ENCODE peak calls at places on chromosomes 12 and 14, in ten cellular contexts. One of them, this sample, is unnamed.

GRCh38 chr14:23366163-23366921 is 1.4 kb upstream of the EFS start:
- DNase-seq in occipital lobe: peak; percentile 46
- DNase-seq in glomerular endothelial cell: no peak
- DNase-seq in activated CD4-positive, alpha-beta T cell treated with anti-CD3 and anti-CD28 coated beads for 24 hours: no peak
- DNase-seq in COR-L47: no peak
- DNase-seq in mucosa of descending colon: no peak
- DNase-seq in ACHN: no peak
- DNase-seq in stimulated activated CD4-positive, alpha-beta T cell treated with anti-CD3 and anti-CD28 coated beads, Interleukin-1b, Interleukin-23, amount 100 ng/mL, for 24 hours: no peak
- DNase-seq in Caki2: no peak
- DNase-seq in heart right ventricle: peak; percentile 73
- DNase-seq in this sample: peak; percentile 66

GRCh38 chr14:29529418-29529817 is 398.2 kb downstream of the PRKD1 start:
- DNase-seq in occipital lobe: no peak
- DNase-seq in glomerular endothelial cell: no peak
- DNase-seq in activated CD4-positive, alpha-beta T cell treated with anti-CD3 and anti-CD28 coated beads for 24 hours: no peak
- DNase-seq in COR-L47: peak; percentile 28
- DNase-seq in mucosa of descending colon: no peak
- DNase-seq in ACHN: peak; percentile 3
- DNase-seq in stimulated activated CD4-positive, alpha-beta T cell treated with anti-CD3 and anti-CD28 coated beads, Interleukin-1b, Interleukin-23, amount 100 ng/mL, for 24 hours: no peak
- DNase-seq in Caki2: no peak
- DNase-seq in heart right ventricle: no peak
- DNase-seq in this sample: peak; percentile 49

GRCh38 chr14:97771340-97772045 is 974.3 kb downstream of the VRK1 start:
- DNase-seq in occipital lobe: no peak
- DNase-seq in glomerular endothelial cell: no peak
- DNase-seq in activated CD4-positive, alpha-beta T cell treated with anti-CD3 and anti-CD28 coated beads for 24 hours: no peak
- DNase-seq in COR-L47: no peak
- DNase-seq in mucosa of descending colon: no peak
- DNase-seq in ACHN: no peak
- DNase-seq in stimulated activated CD4-positive, alpha-beta T cell treated with anti-CD3 and anti-CD28 coated beads, Interleukin-1b, Interleukin-23, amount 100 ng/mL, for 24 hours: no peak
- DNase-seq in Caki2: no peak
- DNase-seq in heart right ventricle: no peak
- DNase-seq in this sample: no peak

GRCh38 chr12:65501093-65501621 is 222.7 kb downstream of the MSRB3 start:
- DNase-seq in occipital lobe: no peak
- DNase-seq in glomerular endothelial cell: no peak
- DNase-seq in activated CD4-positive, alpha-beta T cell treated with anti-CD3 and anti-CD28 coated beads for 24 hours: no peak
- DNase-seq in COR-L47: no peak
- DNase-seq in mucosa of descending colon: no peak
- DNase-seq in ACHN: no peak
- DNase-seq in stimulated activated CD4-positive, alpha-beta T cell treated with anti-CD3 and anti-CD28 coated beads, Interleukin-1b, Interleukin-23, amount 100 ng/mL, for 24 hours: no peak
- DNase-seq in Caki2: no peak
- DNase-seq in heart right ventricle: peak; percentile 74
- DNase-seq in this sample: no peak

GRCh38 chr12:56299308-56299852 is 750 bp downstream of the CS start:
- DNase-seq in occipital lobe: peak; percentile 51
- DNase-seq in glomerular endothelial cell: no peak
- DNase-seq in activated CD4-positive, alpha-beta T cell treated with anti-CD3 and anti-CD28 coated beads for 24 hours: no peak
- DNase-seq in COR-L47: no peak
- DNase-seq in mucosa of descending colon: no peak
- DNase-seq in ACHN: no peak
- DNase-seq in stimulated activated CD4-positive, alpha-beta T cell treated with anti-CD3 and anti-CD28 coated beads, Interleukin-1b, Interleukin-23, amount 100 ng/mL, for 24 hours: no peak
- DNase-seq in Caki2: no peak
- DNase-seq in heart right ventricle: no peak
- DNase-seq in this sample: no peak

GRCh38 chr12:68508536-68509050 is 102.1 kb upstream of the RAP1B start:
- DNase-seq in occipital lobe: no peak
- DNase-seq in glomerular endothelial cell: no peak
- DNase-seq in activated CD4-positive, alpha-beta T cell treated with anti-CD3 and anti-CD28 coated beads for 24 hours: no peak
- DNase-seq in COR-L47: no peak
- DNase-seq in mucosa of descending colon: no peak
- DNase-seq in ACHN: no peak
- DNase-seq in stimulated activated CD4-positive, alpha-beta T cell treated with anti-CD3 and anti-CD28 coated beads, Interleukin-1b, Interleukin-23, amount 100 ng/mL, for 24 hours: no peak
- DNase-seq in Caki2: peak; percentile 53
- DNase-seq in heart right ventricle: no peak
- DNase-seq in this sample: no peak

GRCh38 chr14:31270196-31270772 is 62.7 kb upstream of the HECTD1 start:
- DNase-seq in occipital lobe: no peak
- DNase-seq in glomerular endothelial cell: no peak
- DNase-seq in activated CD4-positive, alpha-beta T cell treated with anti-CD3 and anti-CD28 coated beads for 24 hours: no peak
- DNase-seq in COR-L47: no peak
- DNase-seq in mucosa of descending colon: no peak
- DNase-seq in ACHN: no peak
- DNase-seq in stimulated activated CD4-positive, alpha-beta T cell treated with anti-CD3 and anti-CD28 coated beads, Interleukin-1b, Interleukin-23, amount 100 ng/mL, for 24 hours: no peak
- DNase-seq in Caki2: peak; percentile 12
- DNase-seq in heart right ventricle: no peak
- DNase-seq in this sample: no peak

GRCh38 chr12:81627336-81628189 is 131.6 kb downstream of the PPFIA2 start:
- DNase-seq in occipital lobe: no peak
- DNase-seq in glomerular endothelial cell: peak; percentile 37
- DNase-seq in activated CD4-positive, alpha-beta T cell treated with anti-CD3 and anti-CD28 coated beads for 24 hours: no peak
- DNase-seq in COR-L47: peak; percentile 64
- DNase-seq in mucosa of descending colon: no peak
- DNase-seq in ACHN: peak; percentile 73
- DNase-seq in stimulated activated CD4-positive, alpha-beta T cell treated with anti-CD3 and anti-CD28 coated beads, Interleukin-1b, Interleukin-23, amount 100 ng/mL, for 24 hours: no peak
- DNase-seq in Caki2: peak; percentile 70
- DNase-seq in heart right ventricle: no peak
- DNase-seq in this sample: peak; percentile 59

GRCh38 chr12:107135177-107135576 is 41.8 kb upstream of the CRY1 start:
- DNase-seq in occipital lobe: no peak
- DNase-seq in glomerular endothelial cell: no peak
- DNase-seq in activated CD4-positive, alpha-beta T cell treated with anti-CD3 and anti-CD28 coated beads for 24 hours: no peak
- DNase-seq in COR-L47: no peak
- DNase-seq in mucosa of descending colon: no peak
- DNase-seq in ACHN: no peak
- DNase-seq in stimulated activated CD4-positive, alpha-beta T cell treated with anti-CD3 and anti-CD28 coated beads, Interleukin-1b, Interleukin-23, amount 100 ng/mL, for 24 hours: no peak
- DNase-seq in Caki2: no peak
- DNase-seq in heart right ventricle: no peak
- DNase-seq in this sample: no peak

GRCh38 chr12:94150483-94151225 is 2.3 kb downstream of the PLXNC1 start:
- DNase-seq in occipital lobe: no peak
- DNase-seq in glomerular endothelial cell: no peak
- DNase-seq in activated CD4-positive, alpha-beta T cell treated with anti-CD3 and anti-CD28 coated beads for 24 hours: no peak
- DNase-seq in COR-L47: peak; percentile 62
- DNase-seq in mucosa of descending colon: peak; percentile 78
- DNase-seq in ACHN: no peak
- DNase-seq in stimulated activated CD4-positive, alpha-beta T cell treated with anti-CD3 and anti-CD28 coated beads, Interleukin-1b, Interleukin-23, amount 100 ng/mL, for 24 hours: no peak
- DNase-seq in Caki2: no peak
- DNase-seq in heart right ventricle: no peak
- DNase-seq in this sample: no peak

GRCh38 chr12:79397609-79398008 is 293.2 kb downstream of the PAWR start:
- DNase-seq in occipital lobe: no peak
- DNase-seq in glomerular endothelial cell: no peak
- DNase-seq in activated CD4-positive, alpha-beta T cell treated with anti-CD3 and anti-CD28 coated beads for 24 hours: no peak
- DNase-seq in COR-L47: no peak
- DNase-seq in mucosa of descending colon: no peak
- DNase-seq in ACHN: no peak
- DNase-seq in stimulated activated CD4-positive, alpha-beta T cell treated with anti-CD3 and anti-CD28 coated beads, Interleukin-1b, Interleukin-23, amount 100 ng/mL, for 24 hours: no peak
- DNase-seq in Caki2: no peak
- DNase-seq in heart right ventricle: no peak
- DNase-seq in this sample: no peak

GRCh38 chr14:30656190-30656632 is 34.1 kb downstream of the SCFD1 start:
- DNase-seq in occipital lobe: no peak
- DNase-seq in glomerular endothelial cell: peak; percentile 14
- DNase-seq in activated CD4-positive, alpha-beta T cell treated with anti-CD3 and anti-CD28 coated beads for 24 hours: peak; percentile 13
- DNase-seq in COR-L47: peak; percentile 17
- DNase-seq in mucosa of descending colon: no peak
- DNase-seq in ACHN: peak; percentile 38
- DNase-seq in stimulated activated CD4-positive, alpha-beta T cell treated with anti-CD3 and anti-CD28 coated beads, Interleukin-1b, Interleukin-23, amount 100 ng/mL, for 24 hours: no peak
- DNase-seq in Caki2: no peak
- DNase-seq in heart right ventricle: peak; percentile 12
- DNase-seq in this sample: no peak

GRCh38 chr14:73829526-73830431 is 21.9 kb upstream of the PTGR2 start:
- DNase-seq in occipital lobe: no peak
- DNase-seq in glomerular endothelial cell: peak; percentile 64
- DNase-seq in activated CD4-positive, alpha-beta T cell treated with anti-CD3 and anti-CD28 coated beads for 24 hours: peak; percentile 15
- DNase-seq in COR-L47: no peak
- DNase-seq in mucosa of descending colon: no peak
- DNase-seq in ACHN: peak; percentile 98
- DNase-seq in stimulated activated CD4-positive, alpha-beta T cell treated with anti-CD3 and anti-CD28 coated beads, Interleukin-1b, Interleukin-23, amount 100 ng/mL, for 24 hours: no peak
- DNase-seq in Caki2: peak; percentile 95
- DNase-seq in heart right ventricle: no peak
- DNase-seq in this sample: no peak

GRCh38 chr12:9763025-9763424 is 2.3 kb upstream of the CD69 start:
- DNase-seq in occipital lobe: no peak
- DNase-seq in glomerular endothelial cell: no peak
- DNase-seq in activated CD4-positive, alpha-beta T cell treated with anti-CD3 and anti-CD28 coated beads for 24 hours: no peak
- DNase-seq in COR-L47: no peak
- DNase-seq in mucosa of descending colon: no peak
- DNase-seq in ACHN: no peak
- DNase-seq in stimulated activated CD4-positive, alpha-beta T cell treated with anti-CD3 and anti-CD28 coated beads, Interleukin-1b, Interleukin-23, amount 100 ng/mL, for 24 hours: no peak
- DNase-seq in Caki2: no peak
- DNase-seq in heart right ventricle: no peak
- DNase-seq in this sample: no peak

GRCh38 chr12:56271031-56271430 is 4.3 kb downstream of the COQ10A start:
- DNase-seq in occipital lobe: no peak
- DNase-seq in glomerular endothelial cell: no peak
- DNase-seq in activated CD4-positive, alpha-beta T cell treated with anti-CD3 and anti-CD28 coated beads for 24 hours: no peak
- DNase-seq in COR-L47: no peak
- DNase-seq in mucosa of descending colon: no peak
- DNase-seq in ACHN: peak; percentile 48
- DNase-seq in stimulated activated CD4-positive, alpha-beta T cell treated with anti-CD3 and anti-CD28 coated beads, Interleukin-1b, Interleukin-23, amount 100 ng/mL, for 24 hours: no peak
- DNase-seq in Caki2: peak; percentile 43
- DNase-seq in heart right ventricle: peak; percentile 21
- DNase-seq in this sample: no peak

GRCh38 chr12:65432606-65433005 is 154.1 kb downstream of the MSRB3 start:
- DNase-seq in occipital lobe: no peak
- DNase-seq in glomerular endothelial cell: no peak
- DNase-seq in activated CD4-positive, alpha-beta T cell treated with anti-CD3 and anti-CD28 coated beads for 24 hours: no peak
- DNase-seq in COR-L47: no peak
- DNase-seq in mucosa of descending colon: no peak
- DNase-seq in ACHN: no peak
- DNase-seq in stimulated activated CD4-positive, alpha-beta T cell treated with anti-CD3 and anti-CD28 coated beads, Interleukin-1b, Interleukin-23, amount 100 ng/mL, for 24 hours: no peak
- DNase-seq in Caki2: no peak
- DNase-seq in heart right ventricle: no peak
- DNase-seq in this sample: no peak

GRCh38 chr12:106358410-106359241 is 1.1 kb downstream of the POLR3B start:
- DNase-seq in occipital lobe: no peak
- DNase-seq in glomerular endothelial cell: no peak
- DNase-seq in activated CD4-positive, alpha-beta T cell treated with anti-CD3 and anti-CD28 coated beads for 24 hours: no peak
- DNase-seq in COR-L47: no peak
- DNase-seq in mucosa of descending colon: no peak
- DNase-seq in ACHN: peak; percentile 65
- DNase-seq in stimulated activated CD4-positive, alpha-beta T cell treated with anti-CD3 and anti-CD28 coated beads, Interleukin-1b, Interleukin-23, amount 100 ng/mL, for 24 hours: no peak
- DNase-seq in Caki2: no peak
- DNase-seq in heart right ventricle: no peak
- DNase-seq in this sample: no peak

GRCh38 chr12:50589650-50590435 is 85.1 kb downstream of the DIP2B start:
- DNase-seq in occipital lobe: no peak
- DNase-seq in glomerular endothelial cell: no peak
- DNase-seq in activated CD4-positive, alpha-beta T cell treated with anti-CD3 and anti-CD28 coated beads for 24 hours: peak; percentile 18
- DNase-seq in COR-L47: no peak
- DNase-seq in mucosa of descending colon: no peak
- DNase-seq in ACHN: no peak
- DNase-seq in stimulated activated CD4-positive, alpha-beta T cell treated with anti-CD3 and anti-CD28 coated beads, Interleukin-1b, Interleukin-23, amount 100 ng/mL, for 24 hours: no peak
- DNase-seq in Caki2: no peak
- DNase-seq in heart right ventricle: no peak
- DNase-seq in this sample: no peak

GRCh38 chr14:94936411-94936892 is 166.5 kb upstream of the GSC start:
- DNase-seq in occipital lobe: peak; percentile 36
- DNase-seq in glomerular endothelial cell: no peak
- DNase-seq in activated CD4-positive, alpha-beta T cell treated with anti-CD3 and anti-CD28 coated beads for 24 hours: no peak
- DNase-seq in COR-L47: peak; percentile 94
- DNase-seq in mucosa of descending colon: peak; percentile 70
- DNase-seq in ACHN: no peak
- DNase-seq in stimulated activated CD4-positive, alpha-beta T cell treated with anti-CD3 and anti-CD28 coated beads, Interleukin-1b, Interleukin-23, amount 100 ng/mL, for 24 hours: no peak
- DNase-seq in Caki2: no peak
- DNase-seq in heart right ventricle: peak; percentile 60
- DNase-seq in this sample: peak; percentile 87

GRCh38 chr14:51566831-51567582 is 84.7 kb upstream of the FRMD6 start:
- DNase-seq in occipital lobe: no peak
- DNase-seq in glomerular endothelial cell: no peak
- DNase-seq in activated CD4-positive, alpha-beta T cell treated with anti-CD3 and anti-CD28 coated beads for 24 hours: no peak
- DNase-seq in COR-L47: no peak
- DNase-seq in mucosa of descending colon: no peak
- DNase-seq in ACHN: no peak
- DNase-seq in stimulated activated CD4-positive, alpha-beta T cell treated with anti-CD3 and anti-CD28 coated beads, Interleukin-1b, Interleukin-23, amount 100 ng/mL, for 24 hours: no peak
- DNase-seq in Caki2: no peak
- DNase-seq in heart right ventricle: no peak
- DNase-seq in this sample: no peak

GRCh38 chr14:101193126-101193844 is 289.8 kb upstream of the RTL1 start:
- DNase-seq in occipital lobe: no peak
- DNase-seq in glomerular endothelial cell: no peak
- DNase-seq in activated CD4-positive, alpha-beta T cell treated with anti-CD3 and anti-CD28 coated beads for 24 hours: no peak
- DNase-seq in COR-L47: peak; percentile 43
- DNase-seq in mucosa of descending colon: no peak
- DNase-seq in ACHN: no peak
- DNase-seq in stimulated activated CD4-positive, alpha-beta T cell treated with anti-CD3 and anti-CD28 coated beads, Interleukin-1b, Interleukin-23, amount 100 ng/mL, for 24 hours: no peak
- DNase-seq in Caki2: no peak
- DNase-seq in heart right ventricle: no peak
- DNase-seq in this sample: no peak

GRCh38 chr12:53844989-53845836 is 93.4 kb upstream of the HOXC13 start:
- DNase-seq in occipital lobe: no peak
- DNase-seq in glomerular endothelial cell: no peak
- DNase-seq in activated CD4-positive, alpha-beta T cell treated with anti-CD3 and anti-CD28 coated beads for 24 hours: no peak
- DNase-seq in COR-L47: no peak
- DNase-seq in mucosa of descending colon: no peak
- DNase-seq in ACHN: peak; percentile 74
- DNase-seq in stimulated activated CD4-positive, alpha-beta T cell treated with anti-CD3 and anti-CD28 coated beads, Interleukin-1b, Interleukin-23, amount 100 ng/mL, for 24 hours: no peak
- DNase-seq in Caki2: peak; percentile 34
- DNase-seq in heart right ventricle: no peak
- DNase-seq in this sample: no peak

GRCh38 chr12:58306266-58306995 is 365.1 kb downstream of the ATP23 start:
- DNase-seq in occipital lobe: no peak
- DNase-seq in glomerular endothelial cell: no peak
- DNase-seq in activated CD4-positive, alpha-beta T cell treated with anti-CD3 and anti-CD28 coated beads for 24 hours: no peak
- DNase-seq in COR-L47: no peak
- DNase-seq in mucosa of descending colon: no peak
- DNase-seq in ACHN: no peak
- DNase-seq in stimulated activated CD4-positive, alpha-beta T cell treated with anti-CD3 and anti-CD28 coated beads, Interleukin-1b, Interleukin-23, amount 100 ng/mL, for 24 hours: no peak
- DNase-seq in Caki2: no peak
- DNase-seq in heart right ventricle: no peak
- DNase-seq in this sample: no peak

GRCh38 chr14:57982802-57983201 is 116.9 kb upstream of the SLC35F4 start:
- DNase-seq in occipital lobe: no peak
- DNase-seq in glomerular endothelial cell: no peak
- DNase-seq in activated CD4-positive, alpha-beta T cell treated with anti-CD3 and anti-CD28 coated beads for 24 hours: no peak
- DNase-seq in COR-L47: peak; percentile 44
- DNase-seq in mucosa of descending colon: peak; percentile 52
- DNase-seq in ACHN: no peak
- DNase-seq in stimulated activated CD4-positive, alpha-beta T cell treated with anti-CD3 and anti-CD28 coated beads, Interleukin-1b, Interleukin-23, amount 100 ng/mL, for 24 hours: no peak
- DNase-seq in Caki2: no peak
- DNase-seq in heart right ventricle: no peak
- DNase-seq in this sample: peak; percentile 91

GRCh38 chr12:100017056-100017455 is 32.3 kb upstream of the ANKS1B start:
- DNase-seq in occipital lobe: no peak
- DNase-seq in glomerular endothelial cell: no peak
- DNase-seq in activated CD4-positive, alpha-beta T cell treated with anti-CD3 and anti-CD28 coated beads for 24 hours: no peak
- DNase-seq in COR-L47: no peak
- DNase-seq in mucosa of descending colon: no peak
- DNase-seq in ACHN: no peak
- DNase-seq in stimulated activated CD4-positive, alpha-beta T cell treated with anti-CD3 and anti-CD28 coated beads, Interleukin-1b, Interleukin-23, amount 100 ng/mL, for 24 hours: no peak
- DNase-seq in Caki2: no peak
- DNase-seq in heart right ventricle: no peak
- DNase-seq in this sample: no peak

GRCh38 chr12:114636723-114637480 is 47.1 kb downstream of the TBX3 start:
- DNase-seq in occipital lobe: no peak
- DNase-seq in glomerular endothelial cell: no peak
- DNase-seq in activated CD4-positive, alpha-beta T cell treated with anti-CD3 and anti-CD28 coated beads for 24 hours: no peak
- DNase-seq in COR-L47: no peak
- DNase-seq in mucosa of descending colon: no peak
- DNase-seq in ACHN: peak; percentile 29
- DNase-seq in stimulated activated CD4-positive, alpha-beta T cell treated with anti-CD3 and anti-CD28 coated beads, Interleukin-1b, Interleukin-23, amount 100 ng/mL, for 24 hours: no peak
- DNase-seq in Caki2: no peak
- DNase-seq in heart right ventricle: no peak
- DNase-seq in this sample: no peak

GRCh38 chr12:1644523-1645438 is 15.8 kb downstream of the WNT5B start:
- DNase-seq in occipital lobe: peak; percentile 91
- DNase-seq in glomerular endothelial cell: no peak
- DNase-seq in activated CD4-positive, alpha-beta T cell treated with anti-CD3 and anti-CD28 coated beads for 24 hours: no peak
- DNase-seq in COR-L47: peak; percentile 80
- DNase-seq in mucosa of descending colon: peak; percentile 70
- DNase-seq in ACHN: no peak
- DNase-seq in stimulated activated CD4-positive, alpha-beta T cell treated with anti-CD3 and anti-CD28 coated beads, Interleukin-1b, Interleukin-23, amount 100 ng/mL, for 24 hours: no peak
- DNase-seq in Caki2: no peak
- DNase-seq in heart right ventricle: peak; percentile 84
- DNase-seq in this sample: peak; percentile 96

GRCh38 chr12:49972641-49973360 is at the start of gene AQP6:
- DNase-seq in occipital lobe: no peak
- DNase-seq in glomerular endothelial cell: no peak
- DNase-seq in activated CD4-positive, alpha-beta T cell treated with anti-CD3 and anti-CD28 coated beads for 24 hours: no peak
- DNase-seq in COR-L47: no peak
- DNase-seq in mucosa of descending colon: no peak
- DNase-seq in ACHN: no peak
- DNase-seq in stimulated activated CD4-positive, alpha-beta T cell treated with anti-CD3 and anti-CD28 coated beads, Interleukin-1b, Interleukin-23, amount 100 ng/mL, for 24 hours: no peak
- DNase-seq in Caki2: no peak
- DNase-seq in heart right ventricle: no peak
- DNase-seq in this sample: no peak